ENCODE peak calls at places on chromosome 6, in seven cellular contexts. R is DMS153, V is AG10803, O is HCEC 1CT, B is choroid plexus epithelial cell, T is endothelial cell, I is NCI-H510A. W is an unnamed sample.

GRCh38 chr6:134351615-134352474 is 33.9 kb upstream of the SGK1 start:
- DNase-seq in R (no peak), V (no peak), O (no peak), B (peak; percentile 36), T (no peak), I (no peak), W (no peak)

GRCh38 chr6:73695619-73696421 is at the start of gene CD109:
- DNase-seq in R (peak; percentile 33), V (peak; percentile 81), O (peak; percentile 83), B (peak; percentile 83), T (peak; percentile 58), I (no peak), W (no peak)

GRCh38 chr6:434051-434705 is 42.6 kb downstream of the IRF4 start:
- DNase-seq in R (no peak), V (no peak), O (no peak), B (no peak), T (no peak), I (no peak), W (no peak)

GRCh38 chr6:26536571-26537159 is 1.5 kb upstream of the HMGN4 start:
- DNase-seq in R (no peak), V (peak; percentile 64), O (peak; percentile 48), B (peak; percentile 84), T (peak; percentile 6), I (no peak), W (peak; percentile 25)

GRCh38 chr6:116928667-116929066 is 51.6 kb downstream of the RFX6 start:
- DNase-seq in R (no peak), V (no peak), O (no peak), B (no peak), T (no peak), I (no peak), W (no peak)

GRCh38 chr6:139882234-139882633 is 507.8 kb upstream of the CITED2 start:
- DNase-seq in R (no peak), V (no peak), O (peak; percentile 26), B (peak; percentile 70), T (no peak), I (no peak), W (peak; percentile 49)

GRCh38 chr6:81126150-81126549 is 626.3 kb downstream of the TENT5A start:
- DNase-seq in R (no peak), V (peak; percentile 62), O (no peak), B (peak; percentile 20), T (no peak), I (no peak), W (no peak)

GRCh38 chr6:24313477-24314141 is 44.2 kb downstream of the DCDC2 start:
- DNase-seq in R (no peak), V (peak; percentile 50), O (peak; percentile 43), B (peak; percentile 68), T (peak; percentile 12), I (no peak), W (no peak)

GRCh38 chr6:125780540-125781306 is 10.0 kb upstream of the NCOA7 start:
- DNase-seq in R (peak; percentile 72), V (peak; percentile 83), O (peak; percentile 74), B (peak; percentile 87), T (peak; percentile 23), I (peak; percentile 11), W (peak; percentile 93)

GRCh38 chr6:47698342-47698787 is at the start of gene ADGRF4:
- DNase-seq in R (no peak), V (peak; percentile 3), O (peak; percentile 66), B (peak; percentile 91), T (no peak), I (no peak), W (no peak)

GRCh38 chr6:145070791-145071190 is 664.5 kb downstream of the EPM2A start:
- DNase-seq in R (no peak), V (peak; percentile 74), O (peak; percentile 51), B (peak; percentile 27), T (no peak), I (no peak), W (no peak)

GRCh38 chr6:158027590-158028285 is 46.1 kb downstream of the SYNJ2 start:
- DNase-seq in R (no peak), V (no peak), O (no peak), B (no peak), T (no peak), I (no peak), W (no peak)

GRCh38 chr6:33207569-33208088 is 671 bp upstream of the RING1 start:
- DNase-seq in R (no peak), V (peak; percentile 53), O (peak; percentile 55), B (peak; percentile 52), T (peak; percentile 60), I (no peak), W (peak; percentile 60)

GRCh38 chr6:72916906-72917305 is 295.0 kb downstream of the KCNQ5 start:
- DNase-seq in R (no peak), V (peak; percentile 59), O (no peak), B (no peak), T (no peak), I (no peak), W (no peak)

GRCh38 chr6:53302678-53303360 is 45.9 kb downstream of the ELOVL5 start:
- DNase-seq in R (no peak), V (peak; percentile 89), O (peak; percentile 84), B (peak; percentile 71), T (no peak), I (no peak), W (no peak)